ENCODE peak calls at places on chromosome 7, in five cellular contexts. One of them, this sample, is unnamed. For H3K9me3, the result is how much of the 10 kb centered on the place peaks cover.

GRCh38 chr7:48180981-48181380 is 9.7 kb downstream of the ABCA13 start:
- DNase-seq in BE2C: no peak
- DNase-seq in esophagus squamous epithelium: no peak
- DNase-seq in A549: no peak
- DNase-seq in transverse colon: no peak
- DNase-seq in this sample: no peak

GRCh38 chr7:918441-919113 is 35.9 kb downstream of the ADAP1 start:
- DNase-seq in BE2C: no peak
- DNase-seq in esophagus squamous epithelium: no peak
- DNase-seq in A549: no peak
- DNase-seq in transverse colon: peak
- DNase-seq in this sample: no peak

GRCh38 chr7:93622036-93622714 is 47.7 kb upstream of the CALCR start:
- DNase-seq in BE2C: peak
- DNase-seq in esophagus squamous epithelium: no peak
- DNase-seq in A549: peak
- DNase-seq in transverse colon: no peak
- DNase-seq in this sample: no peak

GRCh38 chr7:140649566-140650205 is 9.1 kb upstream of the DENND2A start:
- DNase-seq in BE2C: no peak
- DNase-seq in esophagus squamous epithelium: no peak
- DNase-seq in A549: no peak
- DNase-seq in transverse colon: no peak
- DNase-seq in this sample: no peak

GRCh38 chr7:141945356-141945755 is 1.4 kb downstream of the CLEC5A start:
- DNase-seq in BE2C: no peak
- DNase-seq in esophagus squamous epithelium: no peak
- DNase-seq in A549: no peak
- DNase-seq in transverse colon: no peak
- DNase-seq in this sample: no peak

GRCh38 chr7:47266131-47266706 is 315.7 kb downstream of the TNS3 start:
- DNase-seq in BE2C: peak
- DNase-seq in esophagus squamous epithelium: no peak
- DNase-seq in A549: peak
- DNase-seq in transverse colon: peak
- DNase-seq in this sample: no peak

GRCh38 chr7:30069096-30069867 is 41.1 kb downstream of the PLEKHA8 start:
- DNase-seq in BE2C: no peak
- DNase-seq in esophagus squamous epithelium: no peak
- DNase-seq in A549: no peak
- DNase-seq in transverse colon: no peak
- DNase-seq in this sample: no peak

GRCh38 chr7:24978837-24979469 is 1.0 kb downstream of the OSBPL3 start:
- DNase-seq in BE2C: peak
- DNase-seq in esophagus squamous epithelium: no peak
- DNase-seq in A549: no peak
- DNase-seq in transverse colon: peak
- DNase-seq in this sample: no peak

GRCh38 chr7:38855867-38856266 is 53.1 kb downstream of the VPS41 start:
- DNase-seq in BE2C: no peak
- DNase-seq in esophagus squamous epithelium: no peak
- DNase-seq in A549: no peak
- DNase-seq in transverse colon: no peak
- DNase-seq in this sample: no peak

GRCh38 chr7:32616625-32617024 is 121.3 kb downstream of the AVL9 start:
- DNase-seq in BE2C: peak
- DNase-seq in esophagus squamous epithelium: no peak
- DNase-seq in A549: peak
- DNase-seq in transverse colon: no peak
- DNase-seq in this sample: no peak

GRCh38 chr7:13965077-13965476 is 24.4 kb downstream of the ETV1 start:
- DNase-seq in BE2C: no peak
- DNase-seq in esophagus squamous epithelium: no peak
- DNase-seq in A549: no peak
- DNase-seq in transverse colon: no peak
- DNase-seq in this sample: no peak

GRCh38 chr7:105014725-105015630 is 973 bp downstream of the KMT2E start:
- DNase-seq in BE2C: peak
- DNase-seq in esophagus squamous epithelium: no peak
- DNase-seq in A549: peak
- DNase-seq in transverse colon: peak
- DNase-seq in this sample: peak

GRCh38 chr7:134755422-134756022 is 23.9 kb upstream of the CALD1 start:
- DNase-seq in BE2C: peak
- DNase-seq in esophagus squamous epithelium: no peak
- DNase-seq in A549: no peak
- DNase-seq in transverse colon: no peak
- DNase-seq in this sample: peak

GRCh38 chr7:44113764-44114354 is 9.5 kb downstream of the POLD2 start:
- DNase-seq in BE2C: no peak
- DNase-seq in esophagus squamous epithelium: no peak
- DNase-seq in A549: no peak
- DNase-seq in transverse colon: no peak
- DNase-seq in this sample: no peak
- TF ChIP-seq CTCF in BE2C: no peak
- TF ChIP-seq CTCF in esophagus squamous epithelium: no peak
- TF ChIP-seq CTCF in A549: no peak
- TF ChIP-seq CTCF in transverse colon: no peak
- TF ChIP-seq CTCF in this sample: no peak

GRCh38 chr7:149552778-149553177 is 55.2 kb upstream of the ZNF746 start:
- DNase-seq in BE2C: no peak
- DNase-seq in esophagus squamous epithelium: no peak
- DNase-seq in A549: no peak
- DNase-seq in transverse colon: no peak
- DNase-seq in this sample: no peak
- H3K9me3 ChIP-seq in BE2C: under half
- H3K9me3 ChIP-seq in esophagus squamous epithelium: under half
- H3K9me3 ChIP-seq in A549: under half
- H3K9me3 ChIP-seq in transverse colon: under half
- H3K9me3 ChIP-seq in this sample: under half

GRCh38 chr7:128704909-128705308 is 32.8 kb downstream of the GARIN1A start:
- DNase-seq in BE2C: no peak
- DNase-seq in esophagus squamous epithelium: no peak
- DNase-seq in A549: no peak
- DNase-seq in transverse colon: no peak
- DNase-seq in this sample: no peak

GRCh38 chr7:128705891-128706333 is 33.2 kb upstream of the CALU start:
- DNase-seq in BE2C: no peak
- DNase-seq in esophagus squamous epithelium: no peak
- DNase-seq in A549: no peak
- DNase-seq in transverse colon: no peak
- DNase-seq in this sample: no peak

GRCh38 chr7:128701062-128701785 is 29.1 kb downstream of the GARIN1A start:
- DNase-seq in BE2C: no peak
- DNase-seq in esophagus squamous epithelium: no peak
- DNase-seq in A549: no peak
- DNase-seq in transverse colon: no peak
- DNase-seq in this sample: no peak

GRCh38 chr7:128699895-128700294 is 27.8 kb downstream of the GARIN1A start:
- DNase-seq in BE2C: no peak
- DNase-seq in esophagus squamous epithelium: no peak
- DNase-seq in A549: no peak
- DNase-seq in transverse colon: no peak
- DNase-seq in this sample: no peak

DNA sequence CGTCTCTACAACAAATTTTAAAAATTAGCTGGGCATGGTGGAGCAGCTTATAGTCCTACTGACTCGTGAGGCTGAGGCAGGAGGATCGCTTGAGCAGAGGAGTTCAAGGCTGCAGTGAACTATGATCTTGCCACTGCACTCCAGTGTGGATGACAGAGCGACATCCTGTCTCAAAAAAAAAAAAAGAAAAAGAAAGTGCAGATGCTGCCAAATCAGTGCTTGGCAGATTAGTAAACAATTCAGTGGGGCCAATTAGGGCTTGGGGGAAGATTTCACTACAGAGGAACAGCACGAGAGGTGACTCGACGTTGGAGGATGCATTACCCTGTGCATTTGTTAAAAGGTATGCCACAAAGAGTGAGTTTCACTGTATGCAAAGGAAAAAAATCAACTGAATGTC is 31.5 kb downstream of the GARIN1A start:
- DNase-seq in BE2C: no peak
- DNase-seq in esophagus squamous epithelium: no peak
- DNase-seq in A549: no peak
- DNase-seq in transverse colon: no peak
- DNase-seq in this sample: no peak
- TF ChIP-seq CTCF in BE2C: no peak
- TF ChIP-seq CTCF in esophagus squamous epithelium: no peak
- TF ChIP-seq CTCF in A549: no peak
- TF ChIP-seq CTCF in transverse colon: no peak
- TF ChIP-seq CTCF in this sample: no peak

GRCh38 chr7:53539558-53539957 is 504.1 kb downstream of the POM121L12 start:
- DNase-seq in BE2C: no peak
- DNase-seq in esophagus squamous epithelium: no peak
- DNase-seq in A549: no peak
- DNase-seq in transverse colon: no peak
- DNase-seq in this sample: no peak
- H3K9me3 ChIP-seq in BE2C: under half
- H3K9me3 ChIP-seq in esophagus squamous epithelium: under half
- H3K9me3 ChIP-seq in A549: under half
- H3K9me3 ChIP-seq in transverse colon: under half
- H3K9me3 ChIP-seq in this sample: under half

DNA sequence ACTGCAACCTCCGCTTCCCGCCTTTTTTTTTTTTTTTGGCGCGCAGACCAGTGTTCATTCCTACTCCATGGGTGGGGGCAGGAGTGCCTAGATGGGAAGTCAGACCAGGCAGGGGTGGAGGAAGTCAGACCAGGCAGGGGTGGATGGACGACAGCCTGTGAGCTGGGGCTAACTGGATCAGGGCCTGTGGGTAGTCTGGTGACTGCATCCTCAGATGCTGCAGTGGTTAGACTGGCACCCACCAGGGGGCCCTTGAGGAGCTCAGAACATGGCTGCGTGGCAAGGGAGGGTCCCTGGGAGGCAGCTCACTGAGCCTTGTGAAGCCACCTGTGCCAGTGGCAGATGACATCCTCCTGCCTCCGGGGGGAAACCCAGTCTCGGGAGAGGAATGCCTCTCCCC is 35.1 kb downstream of the RCC1L start:
- DNase-seq in BE2C: no peak
- DNase-seq in esophagus squamous epithelium: no peak
- DNase-seq in A549: no peak
- DNase-seq in transverse colon: no peak
- DNase-seq in this sample: no peak
- TF ChIP-seq CTCF in BE2C: peak
- TF ChIP-seq CTCF in esophagus squamous epithelium: no peak
- TF ChIP-seq CTCF in A549: no peak
- TF ChIP-seq CTCF in transverse colon: no peak
- TF ChIP-seq CTCF in this sample: no peak

GRCh38 chr7:128937271-128937646 is 468 bp upstream of the IRF5 start:
- DNase-seq in BE2C: no peak
- DNase-seq in esophagus squamous epithelium: no peak
- DNase-seq in A549: no peak
- DNase-seq in transverse colon: no peak
- DNase-seq in this sample: no peak
- H3K9me3 ChIP-seq in BE2C: under half
- H3K9me3 ChIP-seq in esophagus squamous epithelium: under half
- H3K9me3 ChIP-seq in A549: under half
- H3K9me3 ChIP-seq in transverse colon: under half
- H3K9me3 ChIP-seq in this sample: under half

GRCh38 chr7:42128703-42129102 is 108.3 kb downstream of the GLI3 start:
- DNase-seq in BE2C: no peak
- DNase-seq in esophagus squamous epithelium: no peak
- DNase-seq in A549: no peak
- DNase-seq in transverse colon: no peak
- DNase-seq in this sample: no peak
- TF ChIP-seq CTCF in BE2C: no peak
- TF ChIP-seq CTCF in esophagus squamous epithelium: no peak
- TF ChIP-seq CTCF in A549: no peak
- TF ChIP-seq CTCF in transverse colon: no peak
- TF ChIP-seq CTCF in this sample: no peak